ENCODE peak calls at places on chromosomes 13 and 19, in five cellular contexts. One of them, this sample, is unnamed. For H3K27me3, the result is how much of the 10 kb centered on the place peaks cover.

GRCh38 chr19:39310558-39311311 is 9.9 kb downstream of the LRFN1 start:
- DNase-seq in endodermal cell: peak
- DNase-seq in lower lobe of right lung: no peak
- DNase-seq in IMR-90: no peak
- DNase-seq in upper lobe of right lung: no peak
- DNase-seq in this sample: peak

GRCh38 chr19:3932931-3933810 is at the start of gene NMRK2:
- DNase-seq in endodermal cell: peak
- DNase-seq in lower lobe of right lung: no peak
- DNase-seq in IMR-90: no peak
- DNase-seq in upper lobe of right lung: no peak
- DNase-seq in this sample: no peak

GRCh38 chr13:30388401-30389283 is 33.7 kb upstream of the UBE2L5 start:
- DNase-seq in endodermal cell: no peak
- DNase-seq in lower lobe of right lung: no peak
- DNase-seq in IMR-90: peak
- DNase-seq in upper lobe of right lung: no peak
- DNase-seq in this sample: no peak

GRCh38 chr19:41701401-41702075 is 6.9 kb upstream of the CEACAM5 start:
- DNase-seq in endodermal cell: peak
- DNase-seq in lower lobe of right lung: no peak
- DNase-seq in IMR-90: no peak
- DNase-seq in upper lobe of right lung: peak
- DNase-seq in this sample: no peak

GRCh38 chr19:43642531-43642930 is 2.9 kb upstream of the CADM4 start:
- DNase-seq in endodermal cell: no peak
- DNase-seq in lower lobe of right lung: no peak
- DNase-seq in IMR-90: no peak
- DNase-seq in upper lobe of right lung: no peak
- DNase-seq in this sample: no peak

GRCh38 chr13:97339019-97339988 is 94.7 kb upstream of the RAP2A start:
- DNase-seq in endodermal cell: no peak
- DNase-seq in lower lobe of right lung: no peak
- DNase-seq in IMR-90: peak
- DNase-seq in upper lobe of right lung: no peak
- DNase-seq in this sample: no peak

GRCh38 chr19:53520547-53521372 is 17.2 kb upstream of the ZNF331 start:
- DNase-seq in endodermal cell: peak
- DNase-seq in lower lobe of right lung: peak
- DNase-seq in IMR-90: peak
- DNase-seq in upper lobe of right lung: peak
- DNase-seq in this sample: peak

GRCh38 chr13:28357247-28357825 is 137.6 kb downstream of the FLT1 start:
- DNase-seq in endodermal cell: peak
- DNase-seq in lower lobe of right lung: no peak
- DNase-seq in IMR-90: no peak
- DNase-seq in upper lobe of right lung: no peak
- DNase-seq in this sample: no peak

GRCh38 chr19:55368701-55369563 is 1.3 kb downstream of the IL11 start:
- DNase-seq in endodermal cell: peak
- DNase-seq in lower lobe of right lung: no peak
- DNase-seq in IMR-90: peak
- DNase-seq in upper lobe of right lung: no peak
- DNase-seq in this sample: no peak

GRCh38 chr19:35288331-35288730 is 3.6 kb upstream of the MAG start:
- DNase-seq in endodermal cell: no peak
- DNase-seq in lower lobe of right lung: no peak
- DNase-seq in IMR-90: no peak
- DNase-seq in upper lobe of right lung: no peak
- DNase-seq in this sample: no peak

GRCh38 chr19:27776524-27776923 is 1436.4 kb downstream of the UQCRFS1 start:
- DNase-seq in endodermal cell: peak
- DNase-seq in lower lobe of right lung: no peak
- DNase-seq in IMR-90: no peak
- DNase-seq in upper lobe of right lung: no peak
- DNase-seq in this sample: no peak

GRCh38 chr19:4278926-4279529 is at the start of gene SHD:
- DNase-seq in endodermal cell: peak
- DNase-seq in lower lobe of right lung: no peak
- DNase-seq in IMR-90: no peak
- DNase-seq in upper lobe of right lung: no peak
- DNase-seq in this sample: no peak

GRCh38 chr13:112962396-112962795 is 6.6 kb upstream of the MCF2L start:
- DNase-seq in endodermal cell: no peak
- DNase-seq in lower lobe of right lung: no peak
- DNase-seq in IMR-90: no peak
- DNase-seq in upper lobe of right lung: no peak
- DNase-seq in this sample: peak

GRCh38 chr19:7623725-7624603 is 5.4 kb downstream of the XAB2 start:
- DNase-seq in endodermal cell: no peak
- DNase-seq in lower lobe of right lung: no peak
- DNase-seq in IMR-90: no peak
- DNase-seq in upper lobe of right lung: peak
- DNase-seq in this sample: no peak

GRCh38 chr13:21309542-21310172 is 133.2 kb downstream of the MRPL57 start:
- DNase-seq in endodermal cell: no peak
- DNase-seq in lower lobe of right lung: no peak
- DNase-seq in IMR-90: no peak
- DNase-seq in upper lobe of right lung: no peak
- DNase-seq in this sample: no peak

GRCh38 chr13:22839554-22840286 is 341.1 kb upstream of the SGCG start:
- DNase-seq in endodermal cell: no peak
- DNase-seq in lower lobe of right lung: no peak
- DNase-seq in IMR-90: no peak
- DNase-seq in upper lobe of right lung: no peak
- DNase-seq in this sample: no peak

GRCh38 chr13:39051157-39051556 is 12.9 kb downstream of the NHLRC3 start:
- DNase-seq in endodermal cell: no peak
- DNase-seq in lower lobe of right lung: no peak
- DNase-seq in IMR-90: peak
- DNase-seq in upper lobe of right lung: no peak
- DNase-seq in this sample: no peak

GRCh38 chr19:19061491-19061890 is 2.3 kb upstream of the SLC25A42 start:
- DNase-seq in endodermal cell: no peak
- DNase-seq in lower lobe of right lung: no peak
- DNase-seq in IMR-90: no peak
- DNase-seq in upper lobe of right lung: no peak
- DNase-seq in this sample: no peak

GRCh38 chr13:60583911-60584753 is 187.1 kb downstream of the TDRD3 start:
- DNase-seq in endodermal cell: peak
- DNase-seq in lower lobe of right lung: no peak
- DNase-seq in IMR-90: peak
- DNase-seq in upper lobe of right lung: no peak
- DNase-seq in this sample: no peak

GRCh38 chr19:41956621-41957020 is 2.5 kb downstream of the RABAC1 start:
- DNase-seq in endodermal cell: no peak
- DNase-seq in lower lobe of right lung: no peak
- DNase-seq in IMR-90: no peak
- DNase-seq in upper lobe of right lung: no peak
- DNase-seq in this sample: no peak

GRCh38 chr13:91355826-91356710 is 8.6 kb downstream of the MIR17HG start:
- DNase-seq in endodermal cell: no peak
- DNase-seq in lower lobe of right lung: no peak
- DNase-seq in IMR-90: no peak
- DNase-seq in upper lobe of right lung: no peak
- DNase-seq in this sample: no peak

GRCh38 chr13:49777746-49778614 is 14.5 kb downstream of the KPNA3 start:
- DNase-seq in endodermal cell: no peak
- DNase-seq in lower lobe of right lung: no peak
- DNase-seq in IMR-90: no peak
- DNase-seq in upper lobe of right lung: no peak
- DNase-seq in this sample: no peak

GRCh38 chr19:47471733-47472457 is at the start of gene SLC8A2:
- DNase-seq in endodermal cell: peak
- DNase-seq in lower lobe of right lung: no peak
- DNase-seq in IMR-90: peak
- DNase-seq in upper lobe of right lung: peak
- DNase-seq in this sample: peak

GRCh38 chr13:40072663-40073120 is 417.2 kb downstream of the COG6 start:
- DNase-seq in endodermal cell: no peak
- DNase-seq in lower lobe of right lung: no peak
- DNase-seq in IMR-90: no peak
- DNase-seq in upper lobe of right lung: no peak
- DNase-seq in this sample: no peak

GRCh38 chr13:39688699-39689405 is 33.4 kb downstream of the COG6 start:
- DNase-seq in endodermal cell: no peak
- DNase-seq in lower lobe of right lung: no peak
- DNase-seq in IMR-90: peak
- DNase-seq in upper lobe of right lung: no peak
- DNase-seq in this sample: no peak

GRCh38 chr13:33761744-33762143 is 56.2 kb upstream of the RFC3 start:
- DNase-seq in endodermal cell: peak
- DNase-seq in lower lobe of right lung: no peak
- DNase-seq in IMR-90: no peak
- DNase-seq in upper lobe of right lung: no peak
- DNase-seq in this sample: no peak

GRCh38 chr19:55383279-55383788 is 758 bp downstream of the TMEM238 start:
- DNase-seq in endodermal cell: peak
- DNase-seq in lower lobe of right lung: no peak
- DNase-seq in IMR-90: no peak
- DNase-seq in upper lobe of right lung: no peak
- DNase-seq in this sample: no peak

GRCh38 chr19:33171916-33172359 is 22.2 kb upstream of the LRP3 start:
- DNase-seq in endodermal cell: peak
- DNase-seq in lower lobe of right lung: no peak
- DNase-seq in IMR-90: peak
- DNase-seq in upper lobe of right lung: no peak
- DNase-seq in this sample: no peak

GRCh38 chr19:5903502-5904301 is at the start of gene NDUFA11:
- DNase-seq in endodermal cell: peak
- DNase-seq in lower lobe of right lung: peak
- DNase-seq in IMR-90: peak
- DNase-seq in upper lobe of right lung: peak
- DNase-seq in this sample: peak

GRCh38 chr19:10299545-10300458 is 9.8 kb downstream of the ZGLP1 start:
- DNase-seq in endodermal cell: no peak
- DNase-seq in lower lobe of right lung: no peak
- DNase-seq in IMR-90: no peak
- DNase-seq in upper lobe of right lung: no peak
- DNase-seq in this sample: no peak

GRCh38 chr19:3969435-3970312 is 1.2 kb downstream of the DAPK3 start:
- DNase-seq in endodermal cell: peak
- DNase-seq in lower lobe of right lung: no peak
- DNase-seq in IMR-90: peak
- DNase-seq in upper lobe of right lung: no peak
- DNase-seq in this sample: no peak

GRCh38 chr19:13398780-13399726 is 107.2 kb downstream of the CACNA1A start:
- DNase-seq in endodermal cell: no peak
- DNase-seq in lower lobe of right lung: no peak
- DNase-seq in IMR-90: peak
- DNase-seq in upper lobe of right lung: no peak
- DNase-seq in this sample: no peak

DNA sequence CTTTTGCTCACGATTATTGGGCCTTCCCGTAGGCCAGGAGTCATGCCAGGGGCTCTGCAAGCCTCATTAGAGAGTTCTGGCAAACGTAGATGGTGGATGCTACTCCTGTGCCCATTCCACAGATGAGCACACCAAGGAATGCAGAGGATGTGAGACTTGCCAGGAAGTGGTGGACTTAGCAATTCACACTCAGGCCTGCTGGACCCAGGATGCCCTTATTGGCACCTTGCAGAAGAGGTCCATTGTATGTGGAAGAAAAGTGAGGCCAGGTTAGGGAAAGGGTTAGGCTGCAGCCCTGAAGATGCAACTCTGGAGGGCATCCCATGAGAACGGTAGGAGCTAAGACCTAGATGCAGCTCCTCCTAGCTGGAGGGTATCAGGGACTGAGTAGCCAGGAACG is 5.9 kb downstream of the UNC13A start:
- DNase-seq in endodermal cell: no peak
- DNase-seq in lower lobe of right lung: no peak
- DNase-seq in IMR-90: no peak
- DNase-seq in upper lobe of right lung: no peak
- DNase-seq in this sample: no peak
- TF ChIP-seq CTCF in endodermal cell: no peak
- TF ChIP-seq CTCF in lower lobe of right lung: no peak
- TF ChIP-seq CTCF in IMR-90: no peak
- TF ChIP-seq CTCF in upper lobe of right lung: no peak
- TF ChIP-seq CTCF in this sample: no peak

GRCh38 chr19:50668416-50669318 is 19.4 kb downstream of the C19orf81 start:
- DNase-seq in endodermal cell: no peak
- DNase-seq in lower lobe of right lung: no peak
- DNase-seq in IMR-90: no peak
- DNase-seq in upper lobe of right lung: no peak
- DNase-seq in this sample: no peak

GRCh38 chr19:50667759-50668231 is 18.6 kb downstream of the C19orf81 start:
- DNase-seq in endodermal cell: peak
- DNase-seq in lower lobe of right lung: no peak
- DNase-seq in IMR-90: no peak
- DNase-seq in upper lobe of right lung: no peak
- DNase-seq in this sample: no peak

GRCh38 chr19:50667177-50667758 is 18.0 kb downstream of the C19orf81 start:
- DNase-seq in endodermal cell: no peak
- DNase-seq in lower lobe of right lung: no peak
- DNase-seq in IMR-90: no peak
- DNase-seq in upper lobe of right lung: no peak
- DNase-seq in this sample: no peak

GRCh38 chr19:50669319-50670101 is 20.3 kb downstream of the C19orf81 start:
- DNase-seq in endodermal cell: peak
- DNase-seq in lower lobe of right lung: no peak
- DNase-seq in IMR-90: peak
- DNase-seq in upper lobe of right lung: no peak
- DNase-seq in this sample: no peak

DNA sequence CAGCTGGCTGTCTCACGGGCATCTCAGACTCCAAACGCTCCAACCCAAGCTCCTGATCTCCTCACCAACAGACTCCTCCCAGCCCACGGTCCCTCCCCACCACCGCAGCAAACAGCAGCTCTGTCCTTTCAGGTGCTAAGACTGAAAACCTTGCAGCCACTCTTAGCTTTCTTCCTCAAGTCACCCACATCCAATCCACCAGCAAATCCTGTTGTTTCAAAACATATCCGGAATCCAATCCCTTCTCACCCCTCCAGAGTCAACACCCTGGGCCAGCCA is 20.8 kb downstream of the C19orf81 start:
- DNase-seq in endodermal cell: no peak
- DNase-seq in lower lobe of right lung: no peak
- DNase-seq in IMR-90: no peak
- DNase-seq in upper lobe of right lung: no peak
- DNase-seq in this sample: no peak
- H3K27me3 ChIP-seq in endodermal cell: under half
- H3K27me3 ChIP-seq in lower lobe of right lung: half or more
- H3K27me3 ChIP-seq in IMR-90: half or more
- H3K27me3 ChIP-seq in upper lobe of right lung: under half
- H3K27me3 ChIP-seq in this sample: under half

DNA sequence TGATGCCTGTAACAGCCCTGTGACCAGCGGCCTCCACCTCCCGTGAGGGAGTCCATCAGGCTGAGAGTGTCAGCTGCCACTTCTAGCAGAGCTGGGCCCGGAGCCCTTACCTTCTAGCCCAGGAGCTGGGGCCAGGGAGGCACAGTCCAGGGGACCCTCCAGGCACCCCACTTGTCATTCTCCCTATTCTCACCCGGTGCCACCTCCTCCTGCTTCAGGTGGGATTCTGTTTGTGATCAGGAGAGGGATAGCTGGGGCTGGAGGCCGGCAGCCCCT is 4.1 kb downstream of the RASA3 start:
- DNase-seq in endodermal cell: no peak
- DNase-seq in lower lobe of right lung: peak
- DNase-seq in IMR-90: no peak
- DNase-seq in upper lobe of right lung: no peak
- DNase-seq in this sample: no peak
- H3K27ac ChIP-seq in endodermal cell: no peak
- H3K27ac ChIP-seq in lower lobe of right lung: peak
- H3K27ac ChIP-seq in IMR-90: peak
- H3K27ac ChIP-seq in upper lobe of right lung: peak
- H3K27ac ChIP-seq in this sample: no peak

GRCh38 chr13:110511509-110512181 is 49.9 kb downstream of the RAB20 start:
- DNase-seq in endodermal cell: no peak
- DNase-seq in lower lobe of right lung: no peak
- DNase-seq in IMR-90: no peak
- DNase-seq in upper lobe of right lung: no peak
- DNase-seq in this sample: no peak
- TF ChIP-seq CTCF in endodermal cell: peak
- TF ChIP-seq CTCF in lower lobe of right lung: no peak
- TF ChIP-seq CTCF in IMR-90: no peak
- TF ChIP-seq CTCF in upper lobe of right lung: no peak
- TF ChIP-seq CTCF in this sample: no peak